ENCODE peak calls at places on chromosome 4, in seven cellular contexts. P is BJ, R is K562, U is pancreas, H is heart left ventricle, C is omental fat pad, J is fibroblast of mammary gland. W is an unnamed sample.

GRCh38 chr4:24704152-24704551 is 91.2 kb upstream of the SOD3 start:
- DNase-seq in P (no peak), R (no peak), U (no peak), H (no peak), C (no peak), J (no peak), W (no peak)

GRCh38 chr4:17168571-17168970 is 270.1 kb upstream of the LDB2 start:
- DNase-seq in P (peak; percentile 17), R (no peak), U (no peak), H (no peak), C (no peak), J (peak; percentile 87), W (no peak)

GRCh38 chr4:151315212-151315886 is 10.1 kb downstream of the SH3D19 start:
- DNase-seq in P (no peak), R (no peak), U (no peak), H (no peak), C (no peak), J (no peak), W (no peak)

GRCh38 chr4:69066945-69067344 is 29.3 kb upstream of the UGT2B7 start:
- DNase-seq in P (no peak), R (no peak), U (no peak), H (no peak), C (no peak), J (peak; percentile 14), W (no peak)

GRCh38 chr4:6548201-6548881 is 26.6 kb upstream of the MAN2B2 start:
- DNase-seq in P (no peak), R (peak; percentile 58), U (no peak), H (peak; percentile 62), C (no peak), J (peak; percentile 47), W (no peak)

GRCh38 chr4:55758570-55758969 is 61.0 kb upstream of the EXOC1L start:
- DNase-seq in P (no peak), R (no peak), U (no peak), H (peak; percentile 22), C (no peak), J (peak; percentile 11), W (no peak)

GRCh38 chr4:3406021-3406420 is 35.7 kb upstream of the HGFAC start:
- DNase-seq in P (no peak), R (no peak), U (peak; percentile 47), H (no peak), C (no peak), J (no peak), W (no peak)

GRCh38 chr4:54228563-54229501 is at the start of gene PDGFRA:
- DNase-seq in P (peak; percentile 73), R (no peak), U (no peak), H (peak; percentile 70), C (no peak), J (peak; percentile 98), W (peak; percentile 73)

GRCh38 chr4:120156115-120156718 is 89.6 kb upstream of the MAD2L1 start:
- DNase-seq in P (peak; percentile 15), R (peak; percentile 9), U (no peak), H (no peak), C (no peak), J (peak; percentile 81), W (no peak)

GRCh38 chr4:41145571-41146078 is 68.7 kb downstream of the APBB2 start:
- DNase-seq in P (no peak), R (no peak), U (no peak), H (no peak), C (no peak), J (peak; percentile 71), W (no peak)

GRCh38 chr4:176927117-176927516 is 134.4 kb upstream of the VEGFC start:
- DNase-seq in P (no peak), R (no peak), U (no peak), H (no peak), C (no peak), J (no peak), W (no peak)

GRCh38 chr4:101229116-101229515 is 118.2 kb downstream of the PPP3CA start:
- DNase-seq in P (peak; percentile 13), R (no peak), U (no peak), H (no peak), C (no peak), J (no peak), W (no peak)

GRCh38 chr4:1939664-1940509 is 68.7 kb downstream of the NSD2 start:
- DNase-seq in P (peak; percentile 51), R (no peak), U (no peak), H (no peak), C (no peak), J (peak; percentile 94), W (no peak)

DNA sequence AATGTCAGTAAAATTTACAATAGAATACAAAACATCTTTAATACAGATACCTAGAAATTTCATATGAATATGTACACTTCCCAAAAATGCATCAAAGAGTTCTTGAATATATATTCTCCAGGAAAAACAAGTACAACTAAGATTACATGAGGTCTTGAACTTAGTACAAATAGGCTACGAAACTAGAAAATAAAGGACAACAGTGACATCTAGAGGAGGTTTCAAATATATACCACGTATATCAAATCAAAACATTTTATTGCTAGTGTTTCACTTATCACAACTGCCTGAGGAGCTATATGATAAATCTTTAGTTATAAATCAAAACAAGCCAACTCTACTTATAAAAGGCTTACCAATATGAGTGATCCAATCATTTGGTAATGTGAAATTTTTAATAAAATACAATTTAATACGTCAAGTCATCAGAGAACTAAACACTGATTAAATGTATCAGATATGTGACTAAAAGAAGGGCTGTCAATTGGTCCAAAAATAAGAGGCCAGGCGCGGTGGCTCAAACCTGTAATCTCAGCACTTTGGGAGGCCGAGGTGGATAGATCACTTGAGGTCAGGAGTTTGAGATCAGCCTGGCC is 36.6 kb downstream of the ANAPC10 start:
- DNase-seq in P (no peak), R (peak; percentile 10), U (no peak), H (no peak), C (no peak), J (peak; percentile 72), W (no peak)
- TF ChIP-seq CTCF in P (peak; percentile 23), R (peak; percentile 63), U (no peak), H (peak; percentile 42), C (no peak), J (peak; percentile 32), W (no peak)

DNA sequence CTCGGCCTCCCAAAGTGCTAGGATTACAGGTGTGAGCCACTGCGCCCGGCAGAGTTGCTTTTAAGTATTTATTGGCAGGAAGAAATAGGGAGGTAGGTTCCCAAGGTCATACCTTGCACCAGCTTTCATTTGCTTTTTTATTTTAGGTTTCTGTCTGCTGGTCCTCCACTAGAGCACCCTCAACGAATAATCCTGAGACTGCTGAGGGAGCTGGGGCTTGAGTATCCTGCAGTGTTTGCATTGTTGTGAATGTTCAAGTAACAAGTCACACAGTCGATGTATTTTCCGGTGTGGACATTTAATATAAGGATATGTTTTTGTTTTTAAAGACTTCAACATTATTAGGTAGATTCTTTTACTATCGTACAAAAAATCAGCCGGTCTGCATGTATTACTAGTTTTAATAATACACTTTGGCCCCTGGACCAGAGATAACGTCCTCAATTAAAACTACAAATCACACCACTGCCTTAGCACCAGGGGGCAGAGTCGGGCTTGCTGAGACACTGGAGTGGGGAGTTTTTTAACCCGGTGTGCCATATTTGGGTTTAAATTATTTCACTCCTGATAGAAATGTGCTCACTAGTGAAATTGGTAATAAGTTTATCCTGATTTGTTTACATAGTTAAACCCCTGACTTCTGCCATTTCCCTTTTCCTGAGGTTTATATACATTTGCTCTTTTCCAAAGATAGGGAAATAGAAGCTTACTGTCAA is 11.6 kb downstream of the SMIM20 start:
- DNase-seq in P (no peak), R (peak; percentile 59), U (no peak), H (peak; percentile 58), C (no peak), J (peak; percentile 58), W (no peak)
- TF ChIP-seq CTCF in P (peak; percentile 68), R (peak; percentile 61), U (no peak), H (peak; percentile 54), C (no peak), J (peak; percentile 74), W (no peak)

DNA sequence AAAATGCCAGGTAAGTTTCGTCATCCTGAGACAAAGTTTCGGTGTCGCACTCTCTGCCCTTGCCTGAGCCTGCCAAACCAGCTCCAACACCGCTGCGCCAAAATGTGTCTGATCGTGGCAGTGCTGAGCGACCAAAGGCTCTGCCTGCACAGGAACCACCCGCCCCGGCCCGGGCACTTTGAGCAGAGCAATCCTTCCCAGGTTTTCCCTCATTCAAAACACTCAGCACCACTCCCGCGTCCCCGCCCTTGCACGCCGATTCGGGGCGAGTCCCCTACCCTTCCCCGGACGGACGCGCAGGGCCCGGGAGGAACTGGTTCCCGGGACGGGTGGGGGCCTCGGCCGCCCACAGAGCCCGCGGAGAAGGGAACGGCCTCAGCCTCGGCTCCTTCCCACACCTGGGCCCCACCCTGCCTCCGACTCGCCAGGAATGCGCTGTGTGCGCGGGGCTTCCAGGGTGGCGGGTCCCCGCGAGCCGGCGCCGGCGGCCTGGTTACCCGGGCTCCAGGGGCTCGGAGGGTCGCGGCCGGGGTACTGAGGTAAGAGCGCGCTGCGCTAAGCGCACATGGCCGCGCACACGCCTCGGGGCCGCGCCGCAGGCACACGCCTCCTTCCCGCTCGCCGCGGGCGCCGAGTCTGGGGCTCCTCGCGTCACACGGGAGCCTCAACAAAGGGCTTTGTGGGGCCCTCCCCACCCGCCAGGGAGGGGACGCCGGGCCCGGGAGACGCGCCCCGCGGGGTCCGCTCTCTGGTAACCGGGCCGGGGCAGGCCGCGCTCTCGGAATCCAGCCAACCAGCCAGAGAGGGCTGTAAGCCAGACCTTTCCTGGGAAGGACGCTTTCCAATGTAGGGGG is at the start of gene C4orf36:
- DNase-seq in P (no peak), R (peak; percentile 40), U (peak; percentile 89), H (peak; percentile 59), C (no peak), J (peak; percentile 40), W (peak; percentile 95)
- TF ChIP-seq CTCF in P (peak; percentile 19), R (no peak), U (no peak), H (no peak), C (no peak), J (no peak), W (no peak)

GRCh38 chr4:77710684-77711083 is 105.1 kb downstream of the CXCL13 start:
- DNase-seq in P (no peak), R (no peak), U (no peak), H (no peak), C (no peak), J (no peak), W (no peak)
- TF ChIP-seq CTCF in P (no peak), R (no peak), U (no peak), H (no peak), C (no peak), J (no peak), W (no peak)

DNA sequence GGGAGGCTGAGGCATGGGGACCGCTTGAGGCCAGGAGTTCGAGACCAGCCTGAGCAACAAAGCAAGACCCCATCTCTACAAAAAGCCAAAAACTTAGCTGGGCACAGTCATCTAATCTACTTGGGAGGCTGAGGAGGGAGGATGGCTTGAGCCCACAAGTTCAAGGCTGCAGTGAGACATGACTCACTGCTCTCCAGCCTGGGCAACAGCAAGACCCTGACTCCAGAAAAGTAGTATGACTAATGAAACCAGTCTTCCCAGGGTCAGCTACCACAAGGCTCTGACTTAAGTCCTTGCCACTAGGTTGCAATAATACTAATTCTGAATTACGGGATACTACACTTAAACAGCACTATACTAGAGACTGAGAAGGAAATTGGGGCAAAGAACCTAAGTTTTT is 33.1 kb downstream of the ERVMER34-1 start:
- DNase-seq in P (no peak), R (no peak), U (no peak), H (no peak), C (no peak), J (peak; percentile 67), W (no peak)
- TF ChIP-seq CTCF in P (no peak), R (no peak), U (no peak), H (no peak), C (no peak), J (no peak), W (no peak)

GRCh38 chr4:32268949-32269348 is 1548.8 kb downstream of the PCDH7 start:
- DNase-seq in P (no peak), R (no peak), U (no peak), H (no peak), C (no peak), J (no peak), W (no peak)
- TF ChIP-seq CTCF in P (no peak), R (no peak), U (no peak), H (no peak), C (no peak), J (no peak), W (no peak)

GRCh38 chr4:169446824-169447223 is 165.6 kb downstream of the NEK1 start:
- DNase-seq in P (no peak), R (no peak), U (no peak), H (no peak), C (no peak), J (no peak), W (no peak)
- TF ChIP-seq CTCF in P (no peak), R (no peak), U (no peak), H (no peak), C (no peak), J (no peak), W (no peak)